ENCODE peak calls at places on chromosomes 7 and 10, in six cellular contexts. One of them, this sample, is unnamed.

GRCh38 chr10:6053816-6054581 is 8.2 kb downstream of the IL2RA start:
- DNase-seq in ELR: no peak
- DNase-seq in upper lobe of right lung: peak
- DNase-seq in NCI-H774: no peak
- DNase-seq in smooth muscle cell of the brain vasculature: no peak
- DNase-seq in NCI-H345: no peak
- DNase-seq in this sample: peak

GRCh38 chr10:125964558-125964957 is 68.2 kb downstream of the FANK1 start:
- DNase-seq in ELR: no peak
- DNase-seq in upper lobe of right lung: no peak
- DNase-seq in NCI-H774: no peak
- DNase-seq in smooth muscle cell of the brain vasculature: no peak
- DNase-seq in NCI-H345: no peak
- DNase-seq in this sample: no peak

GRCh38 chr7:115086146-115086841 is 164.4 kb downstream of the MDFIC start:
- DNase-seq in ELR: no peak
- DNase-seq in upper lobe of right lung: no peak
- DNase-seq in NCI-H774: no peak
- DNase-seq in smooth muscle cell of the brain vasculature: no peak
- DNase-seq in NCI-H345: no peak
- DNase-seq in this sample: no peak

GRCh38 chr10:79234391-79235318 is 112.6 kb upstream of the PPIF start:
- DNase-seq in ELR: peak
- DNase-seq in upper lobe of right lung: no peak
- DNase-seq in NCI-H774: no peak
- DNase-seq in smooth muscle cell of the brain vasculature: no peak
- DNase-seq in NCI-H345: no peak
- DNase-seq in this sample: no peak

GRCh38 chr7:107394831-107395230 is 75.0 kb upstream of the GPR22 start:
- DNase-seq in ELR: peak
- DNase-seq in upper lobe of right lung: no peak
- DNase-seq in NCI-H774: no peak
- DNase-seq in smooth muscle cell of the brain vasculature: no peak
- DNase-seq in NCI-H345: no peak
- DNase-seq in this sample: no peak

GRCh38 chr7:5357951-5358350 is 65.7 kb downstream of the TNRC18 start:
- DNase-seq in ELR: no peak
- DNase-seq in upper lobe of right lung: no peak
- DNase-seq in NCI-H774: no peak
- DNase-seq in smooth muscle cell of the brain vasculature: no peak
- DNase-seq in NCI-H345: no peak
- DNase-seq in this sample: no peak

GRCh38 chr7:50960621-50961310 is 178.1 kb upstream of the GRB10 start:
- DNase-seq in ELR: no peak
- DNase-seq in upper lobe of right lung: no peak
- DNase-seq in NCI-H774: no peak
- DNase-seq in smooth muscle cell of the brain vasculature: no peak
- DNase-seq in NCI-H345: no peak
- DNase-seq in this sample: no peak

GRCh38 chr7:55127622-55128081 is 108.8 kb downstream of the EGFR start:
- DNase-seq in ELR: no peak
- DNase-seq in upper lobe of right lung: no peak
- DNase-seq in NCI-H774: peak
- DNase-seq in smooth muscle cell of the brain vasculature: peak
- DNase-seq in NCI-H345: peak
- DNase-seq in this sample: no peak

GRCh38 chr10:103501186-103501585 is 7.7 kb downstream of the NEURL1 start:
- DNase-seq in ELR: no peak
- DNase-seq in upper lobe of right lung: peak
- DNase-seq in NCI-H774: no peak
- DNase-seq in smooth muscle cell of the brain vasculature: no peak
- DNase-seq in NCI-H345: no peak
- DNase-seq in this sample: no peak

GRCh38 chr10:15103513-15103912 is 6.4 kb downstream of the RPP38 start:
- DNase-seq in ELR: no peak
- DNase-seq in upper lobe of right lung: no peak
- DNase-seq in NCI-H774: no peak
- DNase-seq in smooth muscle cell of the brain vasculature: no peak
- DNase-seq in NCI-H345: no peak
- DNase-seq in this sample: no peak

GRCh38 chr10:69237528-69238159 is 17.5 kb downstream of the HKDC1 start:
- DNase-seq in ELR: peak
- DNase-seq in upper lobe of right lung: peak
- DNase-seq in NCI-H774: peak
- DNase-seq in smooth muscle cell of the brain vasculature: peak
- DNase-seq in NCI-H345: peak
- DNase-seq in this sample: peak

GRCh38 chr10:28991326-28991725 is 297.5 kb upstream of the LYZL1 start:
- DNase-seq in ELR: peak
- DNase-seq in upper lobe of right lung: no peak
- DNase-seq in NCI-H774: no peak
- DNase-seq in smooth muscle cell of the brain vasculature: no peak
- DNase-seq in NCI-H345: peak
- DNase-seq in this sample: no peak

GRCh38 chr7:31036941-31037340 is 15.2 kb upstream of the ADCYAP1R1 start:
- DNase-seq in ELR: no peak
- DNase-seq in upper lobe of right lung: no peak
- DNase-seq in NCI-H774: no peak
- DNase-seq in smooth muscle cell of the brain vasculature: no peak
- DNase-seq in NCI-H345: no peak
- DNase-seq in this sample: no peak

This sample was measured in stomach.